ENCODE peak calls at places on chromosomes 4 and X, in four cellular contexts. A is tibial nerve, K is MM.1S, T is GM23248. R is an unnamed sample. For H3K9me3, the result is how much of the 10 kb centered on the place peaks cover.

GRCh38 chr4:25001499-25001898 is 29.2 kb downstream of the LGI2 start:
- DNase-seq in A (no peak), K (no peak), T (no peak), R (no peak)

GRCh38 chr4:41216294-41217019 is 2.1 kb upstream of the APBB2 start:
- DNase-seq in A (peak), K (peak), T (peak), R (no peak)

GRCh38 chr4:2848449-2848848 is 4.8 kb downstream of the ADD1 start:
- DNase-seq in A (no peak), K (no peak), T (no peak), R (no peak)

GRCh38 chr4:8044699-8045098 is 105.0 kb upstream of the AFAP1 start:
- DNase-seq in A (no peak), K (no peak), T (no peak), R (no peak)

GRCh38 chr4:94534401-94535312 is 82.9 kb downstream of the PDLIM5 start:
- DNase-seq in A (no peak), K (peak), T (no peak), R (no peak)

GRCh38 chr4:107037188-107037587 is 1.1 kb upstream of the DKK2 start:
- DNase-seq in A (peak), K (no peak), T (peak), R (no peak)

GRCh38 chr4:153683763-153684181 is 308 bp upstream of the TLR2 start:
- DNase-seq in A (no peak), K (no peak), T (no peak), R (no peak)

GRCh38 chrX:54921427-54922021 is 900 bp downstream of the TRO start:
- DNase-seq in A (peak), K (peak), T (peak), R (peak)

GRCh38 chrX:105706041-105706440 is 116.3 kb upstream of the NRK start:
- DNase-seq in A (no peak), K (no peak), T (no peak), R (no peak)

GRCh38 chr4:32148120-32148666 is 1428.0 kb downstream of the PCDH7 start:
- DNase-seq in A (no peak), K (no peak), T (no peak), R (no peak)

GRCh38 chrX:119853449-119853848 is 686 bp upstream of the UPF3B start:
- DNase-seq in A (peak), K (no peak), T (peak), R (no peak)

DNA sequence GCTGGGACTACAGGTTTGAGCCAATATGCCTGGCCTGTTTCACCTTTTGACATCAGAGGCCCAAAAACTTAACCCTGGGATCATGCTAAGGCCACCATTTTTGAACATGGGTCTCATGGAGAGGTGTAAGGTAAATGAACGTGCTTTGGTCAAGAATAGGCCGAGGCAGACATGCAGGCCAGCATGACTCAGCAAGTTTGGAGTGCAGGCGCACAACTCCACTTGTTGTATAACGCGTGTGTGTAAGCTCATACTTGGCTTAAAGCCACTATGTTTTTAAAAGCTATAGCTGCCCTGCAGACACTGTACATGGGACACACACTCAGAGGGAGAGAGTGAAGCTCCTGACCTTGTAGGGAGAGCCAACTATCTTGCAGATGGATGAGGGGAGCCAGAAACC is 43.8 kb upstream of the HPSE start:
- DNase-seq in A (no peak), K (no peak), T (no peak), R (no peak)
- H3K9me3 ChIP-seq in A (under half), K (under half), T (under half), R (under half)

DNA sequence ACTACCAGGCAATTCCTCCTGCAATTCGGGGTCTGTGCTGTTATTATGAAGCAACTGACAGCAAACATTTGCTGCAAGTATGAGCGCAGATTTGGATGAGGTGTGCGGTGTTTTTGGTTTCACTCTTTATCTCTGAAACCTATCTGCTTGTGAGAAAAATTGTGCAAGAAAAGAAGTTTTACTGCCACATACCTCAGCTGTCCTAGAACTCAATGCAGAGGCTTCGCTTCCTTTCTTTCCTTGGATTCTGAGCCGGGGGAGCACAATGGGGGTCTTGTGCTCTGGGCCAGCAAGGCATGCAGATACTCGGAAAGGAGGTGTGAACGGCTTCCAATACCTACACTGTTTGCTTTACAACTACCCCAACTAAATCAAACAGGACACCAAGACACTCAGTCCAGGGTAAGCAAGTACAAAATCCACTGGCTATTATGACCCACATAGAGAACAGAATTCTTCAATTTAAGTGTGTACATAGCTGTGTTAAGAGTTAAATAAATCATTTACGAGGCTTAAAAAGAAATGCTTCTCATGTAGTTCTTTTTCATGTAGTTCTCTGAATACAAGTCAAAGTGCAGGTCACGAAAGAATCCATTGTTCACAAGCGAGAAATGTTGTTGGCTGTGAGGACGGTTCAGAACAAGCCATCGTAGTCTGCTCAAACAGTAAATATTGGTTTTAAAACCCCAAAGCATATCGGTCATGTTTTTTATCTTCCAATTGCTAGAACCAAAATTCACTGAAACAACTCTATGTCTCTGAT is 1.1 kb downstream of the SORBS2 start:
- DNase-seq in A (no peak), K (no peak), T (no peak), R (no peak)
- H3K9me3 ChIP-seq in A (under half), K (under half), T (under half), R (under half)

DNA sequence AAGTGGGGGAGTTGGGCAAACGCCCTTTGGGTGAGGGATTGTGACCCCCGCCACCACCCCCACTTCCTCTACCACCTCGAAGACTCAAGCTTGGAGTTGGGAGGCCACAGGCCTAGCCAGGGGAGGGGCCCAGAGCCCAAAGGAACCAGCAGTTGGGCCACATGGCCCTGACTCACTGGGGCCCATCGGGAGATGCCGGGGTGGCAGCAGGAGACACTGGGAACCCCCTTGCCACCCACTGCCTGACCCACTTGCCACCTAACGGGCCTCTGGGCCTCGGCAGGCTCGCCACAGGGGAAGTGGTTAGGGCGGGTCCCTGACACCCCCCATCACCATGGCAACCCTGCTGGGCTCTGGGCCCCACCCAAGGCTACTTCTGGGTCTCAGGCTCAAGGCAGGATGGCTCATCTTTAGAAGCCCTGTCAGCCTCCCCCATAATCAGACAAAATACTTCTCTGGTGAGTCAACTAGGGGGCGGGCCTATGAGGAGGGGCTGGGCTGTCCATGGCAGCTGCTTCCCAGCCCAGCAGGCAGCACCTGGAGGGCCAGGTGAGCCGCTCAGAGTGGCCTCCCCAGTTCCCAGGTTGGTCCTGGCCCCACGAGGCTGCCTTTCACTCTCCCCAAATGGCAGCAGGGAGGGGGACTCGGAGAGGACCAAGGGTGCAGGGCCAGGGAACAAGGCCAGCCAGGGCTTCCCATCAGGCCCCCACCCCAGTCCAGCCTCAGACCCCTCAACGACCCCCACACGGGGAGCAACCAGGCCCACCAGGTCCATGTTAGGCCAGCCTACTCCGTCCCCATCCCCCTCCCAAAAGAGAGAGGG is 5.6 kb downstream of the FLNA start:
- DNase-seq in A (peak), K (peak), T (peak), R (peak)
- H3K9me3 ChIP-seq in A (under half), K (under half), T (under half), R (under half)

GRCh38 chrX:13149702-13150101 is 105.3 kb upstream of the FAM9C start:
- DNase-seq in A (no peak), K (no peak), T (peak), R (no peak)
- H3K9me3 ChIP-seq in A (under half), K (under half), T (under half), R (under half)

GRCh38 chrX:152929898-152930297 is 32.0 kb downstream of the ZNF185 start:
- DNase-seq in A (no peak), K (no peak), T (no peak), R (no peak)

GRCh38 chrX:152928761-152929400 is 31.0 kb downstream of the ZNF185 start:
- DNase-seq in A (no peak), K (no peak), T (no peak), R (no peak)

GRCh38 chrX:152930516-152930915 is 32.6 kb downstream of the ZNF185 start:
- DNase-seq in A (no peak), K (no peak), T (no peak), R (no peak)

GRCh38 chrX:152932598-152933175 is 34.8 kb downstream of the ZNF185 start:
- DNase-seq in A (no peak), K (no peak), T (no peak), R (no peak)

DNA sequence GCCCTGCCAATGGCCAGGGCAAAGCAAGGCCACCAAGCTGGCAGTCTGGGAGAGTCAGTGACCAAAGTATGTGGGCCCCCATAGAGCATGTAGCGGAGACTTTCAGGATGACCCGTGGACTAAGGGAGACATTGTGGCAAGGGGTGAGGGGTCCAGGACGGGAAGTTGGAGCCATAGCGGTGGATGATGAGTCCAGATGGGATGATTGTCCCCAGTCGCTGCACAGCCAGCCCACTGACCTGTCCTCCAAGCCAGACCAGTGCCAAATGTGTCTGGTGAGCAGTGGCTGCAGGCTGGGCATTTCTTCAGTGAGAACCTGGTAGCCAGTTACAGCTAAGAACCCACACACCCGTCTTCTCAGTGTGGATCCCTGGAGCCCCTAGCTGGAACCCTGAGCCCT is 34.3 kb downstream of the ZNF185 start:
- DNase-seq in A (no peak), K (no peak), T (no peak), R (no peak)
- H3K9me3 ChIP-seq in A (under half), K (under half), T (under half), R (under half)

DNA sequence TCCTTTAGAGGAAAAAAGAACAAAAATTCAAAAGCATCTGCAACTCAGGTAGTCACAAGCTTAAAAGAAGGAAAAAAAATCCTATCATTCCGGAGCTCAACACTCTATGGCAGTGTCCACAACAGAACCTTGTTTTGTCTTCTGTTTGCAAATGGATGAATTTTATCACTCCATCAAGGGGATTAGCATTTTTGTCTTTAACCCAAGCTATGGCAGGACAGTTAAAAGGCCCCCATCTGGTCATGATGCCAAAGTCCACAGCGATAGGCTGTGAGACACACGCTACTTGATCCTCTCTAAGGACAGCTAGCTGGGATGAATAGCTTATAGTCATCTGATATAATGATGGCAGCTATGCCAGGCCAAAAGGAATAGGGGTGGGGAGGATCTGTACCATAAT is 16.6 kb downstream of the AMER1 start:
- DNase-seq in A (no peak), K (no peak), T (no peak), R (no peak)
- H3K9me3 ChIP-seq in A (under half), K (under half), T (under half), R (under half)

GRCh38 chrX:81957318-81957717 is 755.4 kb downstream of the SH3BGRL start:
- DNase-seq in A (no peak), K (no peak), T (no peak), R (no peak)

DNA sequence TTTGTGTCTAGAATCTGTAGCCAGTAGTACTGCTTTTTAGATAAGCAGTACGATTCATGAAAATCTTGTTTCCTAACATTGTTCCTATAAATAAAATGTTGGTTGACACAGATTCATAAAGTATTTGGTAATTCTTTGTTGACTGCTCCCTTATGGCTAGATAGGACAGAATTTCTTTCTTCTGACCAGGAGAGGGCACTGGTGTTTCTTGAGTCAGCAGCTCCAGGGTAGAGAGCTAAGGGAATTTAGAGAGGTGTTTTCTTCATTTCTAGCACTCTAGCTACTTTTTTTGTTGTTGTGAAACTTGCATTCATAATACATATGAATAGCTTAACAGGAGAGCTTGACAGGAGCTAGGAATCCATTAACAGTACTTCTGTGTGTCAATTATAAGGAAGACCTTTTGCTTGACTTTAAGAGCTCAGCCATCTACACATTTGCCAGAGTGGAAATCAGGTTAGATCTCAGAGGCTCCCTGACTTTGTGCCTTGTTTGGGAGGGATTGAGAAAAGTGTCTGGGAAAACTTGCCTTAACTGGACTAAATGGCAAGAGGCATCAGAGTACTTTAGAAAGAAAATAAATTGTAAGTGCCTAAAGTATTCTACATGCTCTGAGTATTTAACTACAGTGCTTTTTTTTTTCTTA is 756.1 kb downstream of the SH3BGRL start:
- DNase-seq in A (no peak), K (peak), T (peak), R (no peak)
- H3K9me3 ChIP-seq in A (under half), K (under half), T (under half), R (under half)

R was measured in T-helper 17 cell.